ENCODE peak calls at places on chromosomes 3 and 15, in five cellular contexts. One of them, this sample, is unnamed.

GRCh38 chr3:11479230-11479620 is 164.5 kb downstream of the VGLL4 start:
- DNase-seq in GM12878: no peak
- DNase-seq in A549: no peak
- DNase-seq in HepG2: no peak
- DNase-seq in endothelial cell of umbilical vein: no peak
- DNase-seq in this sample: no peak

GRCh38 chr3:111610189-111610588 is 15.0 kb upstream of the ZBED2 start:
- DNase-seq in GM12878: peak
- DNase-seq in HepG2: no peak
- DNase-seq in endothelial cell of umbilical vein: no peak
- DNase-seq in A549: no peak
- DNase-seq in this sample: no peak

GRCh38 chr3:38154625-38155255 is 10.6 kb upstream of the OXSR1 start:
- DNase-seq in GM12878: no peak
- DNase-seq in A549: no peak
- DNase-seq in HepG2: no peak
- DNase-seq in endothelial cell of umbilical vein: no peak
- DNase-seq in this sample: no peak

GRCh38 chr15:34109775-34110663 is 8.1 kb downstream of the PGBD4 start:
- DNase-seq in HepG2: peak
- DNase-seq in A549: peak
- DNase-seq in GM12878: no peak
- DNase-seq in endothelial cell of umbilical vein: peak
- DNase-seq in this sample: peak

GRCh38 chr15:85562824-85563223 is 182.4 kb downstream of the AKAP13 start:
- DNase-seq in HepG2: no peak
- DNase-seq in endothelial cell of umbilical vein: no peak
- DNase-seq in GM12878: no peak
- DNase-seq in A549: no peak
- DNase-seq in this sample: no peak

GRCh38 chr3:14344351-14344750 is 58.1 kb upstream of the SLC6A6 start:
- DNase-seq in GM12878: no peak
- DNase-seq in A549: no peak
- DNase-seq in HepG2: no peak
- DNase-seq in endothelial cell of umbilical vein: no peak
- DNase-seq in this sample: no peak

GRCh38 chr3:192169332-192169915 is 557.9 kb downstream of the FGF12 start:
- DNase-seq in GM12878: no peak
- DNase-seq in endothelial cell of umbilical vein: peak
- DNase-seq in HepG2: no peak
- DNase-seq in A549: no peak
- DNase-seq in this sample: no peak

GRCh38 chr3:128435058-128435457 is 31.6 kb downstream of the DNAJB8 start:
- DNase-seq in HepG2: no peak
- DNase-seq in endothelial cell of umbilical vein: no peak
- DNase-seq in GM12878: no peak
- DNase-seq in A549: no peak
- DNase-seq in this sample: no peak

DNA sequence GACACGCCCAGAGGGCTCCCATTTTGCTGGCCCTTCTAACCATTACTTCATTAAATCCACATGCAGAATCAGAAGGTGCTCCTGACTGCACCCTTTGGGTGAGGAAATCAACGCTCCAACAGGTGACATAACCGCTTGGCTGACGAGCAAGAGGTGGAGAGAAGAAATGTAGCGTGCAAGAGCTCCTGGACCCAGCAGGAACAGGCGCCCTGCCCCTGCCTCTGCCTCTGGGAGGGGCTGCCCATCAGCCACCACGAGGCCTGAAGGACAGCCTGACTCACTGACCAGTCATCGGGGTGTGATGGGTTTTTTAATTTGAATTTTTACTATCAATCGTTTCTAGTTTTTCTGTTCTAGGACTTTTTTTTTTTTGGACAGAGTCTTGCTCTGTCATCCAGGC is 218.2 kb downstream of the ADAMTS17 start:
- DNase-seq in HepG2: no peak
- DNase-seq in GM12878: no peak
- DNase-seq in endothelial cell of umbilical vein: no peak
- DNase-seq in A549: no peak
- DNase-seq in this sample: no peak
- TF ChIP-seq MYC in HepG2: no peak
- TF ChIP-seq MYC in GM12878: no peak
- TF ChIP-seq MYC in endothelial cell of umbilical vein: no peak
- TF ChIP-seq MYC in A549: no peak
- TF ChIP-seq MYC in this sample: no peak

GRCh38 chr15:70484993-70485392 is 278.4 kb downstream of the UACA start:
- DNase-seq in HepG2: no peak
- DNase-seq in A549: no peak
- DNase-seq in endothelial cell of umbilical vein: no peak
- DNase-seq in GM12878: no peak
- DNase-seq in this sample: no peak

GRCh38 chr15:70486012-70486411 is 277.3 kb downstream of the UACA start:
- DNase-seq in GM12878: no peak
- DNase-seq in endothelial cell of umbilical vein: no peak
- DNase-seq in A549: no peak
- DNase-seq in HepG2: no peak
- DNase-seq in this sample: no peak

GRCh38 chr15:70487380-70487725 is 276.0 kb downstream of the UACA start:
- DNase-seq in GM12878: no peak
- DNase-seq in A549: no peak
- DNase-seq in endothelial cell of umbilical vein: no peak
- DNase-seq in HepG2: no peak
- DNase-seq in this sample: no peak

GRCh38 chr15:70488002-70488605 is 275.3 kb downstream of the UACA start:
- DNase-seq in HepG2: peak
- DNase-seq in GM12878: no peak
- DNase-seq in A549: peak
- DNase-seq in endothelial cell of umbilical vein: peak
- DNase-seq in this sample: peak

GRCh38 chr15:70486451-70487379 is 276.6 kb downstream of the UACA start:
- DNase-seq in A549: no peak
- DNase-seq in endothelial cell of umbilical vein: no peak
- DNase-seq in GM12878: peak
- DNase-seq in HepG2: no peak
- DNase-seq in this sample: peak
- TF ChIP-seq MAX in A549: no peak
- TF ChIP-seq MAX in endothelial cell of umbilical vein: no peak
- TF ChIP-seq MAX in GM12878: no peak
- TF ChIP-seq MAX in HepG2: no peak
- TF ChIP-seq MAX in this sample: peak

DNA sequence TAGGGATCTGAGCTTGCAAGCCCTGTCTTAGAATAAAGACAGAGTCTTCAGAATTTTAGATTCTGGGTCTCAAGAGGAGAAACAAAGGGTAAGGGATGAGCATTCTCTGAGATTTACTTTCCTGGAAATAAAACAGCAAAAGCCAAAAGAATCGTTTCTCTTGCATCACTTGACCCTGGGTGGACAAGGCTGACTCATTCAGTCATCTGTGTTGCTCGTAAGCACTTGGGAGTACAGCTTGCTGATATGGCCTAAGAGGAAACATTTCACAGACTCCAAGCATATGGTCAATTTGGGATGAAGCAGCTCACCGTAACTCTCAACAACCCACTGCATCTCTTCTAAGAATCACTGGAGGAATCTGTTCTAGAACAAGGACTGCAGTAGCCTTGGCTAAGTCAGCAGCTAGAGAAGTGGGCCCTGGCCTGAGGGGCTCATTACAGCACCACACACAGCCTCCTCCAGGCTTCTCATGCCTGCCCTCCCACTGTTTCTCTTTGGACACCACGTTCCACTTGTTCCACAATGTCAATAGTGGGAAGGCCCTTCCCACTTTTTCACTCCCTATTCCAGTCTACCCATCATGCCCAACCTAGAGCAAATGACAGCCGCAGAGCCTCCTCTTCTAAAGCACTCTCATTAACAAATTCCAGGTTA is 86.1 kb downstream of the RFTN1 start:
- DNase-seq in A549: peak
- DNase-seq in HepG2: no peak
- DNase-seq in endothelial cell of umbilical vein: no peak
- DNase-seq in GM12878: no peak
- DNase-seq in this sample: peak
- TF ChIP-seq MYC in A549: no peak
- TF ChIP-seq MYC in HepG2: no peak
- TF ChIP-seq MYC in endothelial cell of umbilical vein: no peak
- TF ChIP-seq MYC in GM12878: no peak
- TF ChIP-seq MYC in this sample: no peak

GRCh38 chr15:39586387-39587171 is 5.7 kb downstream of the THBS1 start:
- DNase-seq in A549: no peak
- DNase-seq in HepG2: no peak
- DNase-seq in GM12878: no peak
- DNase-seq in endothelial cell of umbilical vein: peak
- DNase-seq in this sample: no peak

GRCh38 chr15:39589193-39589814 is 8.4 kb downstream of the THBS1 start:
- DNase-seq in GM12878: no peak
- DNase-seq in A549: no peak
- DNase-seq in HepG2: no peak
- DNase-seq in endothelial cell of umbilical vein: no peak
- DNase-seq in this sample: no peak

GRCh38 chr15:39588531-39589192 is 7.8 kb downstream of the THBS1 start:
- DNase-seq in HepG2: no peak
- DNase-seq in GM12878: no peak
- DNase-seq in endothelial cell of umbilical vein: peak
- DNase-seq in A549: no peak
- DNase-seq in this sample: no peak

GRCh38 chr15:39587291-39587909 is 6.5 kb downstream of the THBS1 start:
- DNase-seq in endothelial cell of umbilical vein: peak
- DNase-seq in GM12878: no peak
- DNase-seq in HepG2: no peak
- DNase-seq in A549: no peak
- DNase-seq in this sample: no peak

GRCh38 chr15:39587910-39588530 is 7.1 kb downstream of the THBS1 start:
- DNase-seq in endothelial cell of umbilical vein: peak
- DNase-seq in A549: no peak
- DNase-seq in HepG2: no peak
- DNase-seq in GM12878: no peak
- DNase-seq in this sample: no peak
- TF ChIP-seq MAX in endothelial cell of umbilical vein: no peak
- TF ChIP-seq MAX in A549: no peak
- TF ChIP-seq MAX in HepG2: no peak
- TF ChIP-seq MAX in GM12878: no peak
- TF ChIP-seq MAX in this sample: no peak

GRCh38 chr3:154690413-154690812 is 260.4 kb upstream of the GPR149 start:
- DNase-seq in GM12878: no peak
- DNase-seq in HepG2: no peak
- DNase-seq in A549: no peak
- DNase-seq in endothelial cell of umbilical vein: no peak
- DNase-seq in this sample: no peak
- TF ChIP-seq MYC in GM12878: no peak
- TF ChIP-seq MYC in HepG2: no peak
- TF ChIP-seq MYC in A549: no peak
- TF ChIP-seq MYC in endothelial cell of umbilical vein: no peak
- TF ChIP-seq MYC in this sample: no peak

DNA sequence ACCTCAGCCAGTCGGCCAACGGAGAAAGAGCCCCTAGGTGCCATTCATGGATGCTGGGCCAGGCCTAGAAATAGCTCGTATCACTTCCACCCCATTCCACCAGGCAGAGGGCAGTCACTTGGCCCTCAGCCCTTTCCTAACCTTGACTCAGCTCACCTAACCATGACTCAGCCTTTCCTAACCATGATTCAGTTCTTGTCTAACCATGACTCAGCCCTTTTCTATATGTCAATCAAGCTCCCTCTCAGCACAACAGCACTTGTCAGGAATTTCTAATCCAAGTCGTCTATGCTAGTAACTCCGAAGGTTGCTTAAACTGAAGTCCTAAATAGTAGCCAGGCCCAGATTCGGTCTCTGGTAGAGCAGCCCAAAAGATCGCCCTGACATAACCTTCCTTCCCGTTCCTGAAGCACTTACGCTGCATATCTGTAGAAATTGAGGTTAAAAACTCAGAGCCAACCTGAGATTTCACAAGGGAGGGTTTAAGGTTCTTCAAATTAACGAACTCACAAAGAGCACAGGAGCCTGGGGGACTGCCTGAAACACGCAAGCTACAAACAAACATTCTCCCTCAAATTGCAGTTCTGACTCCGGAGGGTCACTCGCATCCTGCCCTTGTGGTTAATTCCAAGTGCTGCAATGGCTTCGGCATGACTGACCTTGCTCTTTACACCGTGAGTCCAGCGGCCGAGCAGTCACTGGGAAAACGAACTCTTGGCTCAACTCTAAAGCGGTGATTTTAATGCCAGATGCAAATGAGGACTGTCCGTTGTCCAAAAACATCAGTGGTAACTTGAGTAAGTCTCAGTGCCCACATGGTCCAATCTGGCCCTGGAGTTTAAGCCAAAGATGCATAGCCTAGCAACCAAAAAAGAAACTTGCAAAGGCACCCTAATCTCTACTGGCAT is 99.9 kb downstream of the ADAMTS17 start:
- DNase-seq in GM12878: no peak
- DNase-seq in A549: peak
- DNase-seq in endothelial cell of umbilical vein: no peak
- DNase-seq in HepG2: peak
- DNase-seq in this sample: peak
- TF ChIP-seq MAX in GM12878: no peak
- TF ChIP-seq MAX in A549: no peak
- TF ChIP-seq MAX in endothelial cell of umbilical vein: no peak
- TF ChIP-seq MAX in HepG2: no peak
- TF ChIP-seq MAX in this sample: no peak

GRCh38 chr3:58005662-58006061 is 2.6 kb upstream of the FLNB start:
- DNase-seq in endothelial cell of umbilical vein: peak
- DNase-seq in GM12878: no peak
- DNase-seq in HepG2: peak
- DNase-seq in A549: peak
- DNase-seq in this sample: no peak
- TF ChIP-seq MYC in endothelial cell of umbilical vein: no peak
- TF ChIP-seq MYC in GM12878: no peak
- TF ChIP-seq MYC in HepG2: no peak
- TF ChIP-seq MYC in A549: no peak
- TF ChIP-seq MYC in this sample: no peak

This sample was measured in NB4.